ENCODE peak calls at places on chromosomes 12 and 14, in nine cellular contexts. S is ovary, P is IMR-90, U is transverse colon, R is brain microvascular endothelial cell, M is colonic mucosa, H is left ventricle myocardium inferior, J is lower leg skin, D is A549. K is an unnamed sample.

GRCh38 chr12:3003593-3003992 is 44.4 kb downstream of the TEAD4 start:
- DNase-seq in S (no peak), P (no peak), U (no peak), R (no peak), M (no peak), H (no peak), J (no peak), D (no peak), K (no peak)

GRCh38 chr12:50401383-50402155 is 884 bp downstream of the LARP4 start:
- DNase-seq in S (peak; percentile 14), P (peak; percentile 51), U (peak; percentile 13), R (no peak), M (peak; percentile 41), H (no peak), J (peak; percentile 82), D (peak; percentile 22), K (peak; percentile 68)

GRCh38 chr14:51539571-51540037 is 112.1 kb upstream of the FRMD6 start:
- DNase-seq in S (no peak), P (peak; percentile 92), U (no peak), R (peak; percentile 96), M (no peak), H (no peak), J (no peak), D (peak; percentile 59), K (peak; percentile 66)

GRCh38 chr12:53775478-53776145 is 23.8 kb upstream of the CISTR start:
- DNase-seq in S (peak; percentile 28), P (no peak), U (no peak), R (no peak), M (no peak), H (peak; percentile 24), J (no peak), D (no peak), K (no peak)

GRCh38 chr14:31510855-31511254 is 23.0 kb upstream of the GPR33 start:
- DNase-seq in S (no peak), P (no peak), U (no peak), R (no peak), M (no peak), H (no peak), J (no peak), D (no peak), K (no peak)

GRCh38 chr14:96051642-96052540 is 12.7 kb downstream of the C14orf132 start:
- DNase-seq in S (no peak), P (peak; percentile 8), U (no peak), R (no peak), M (no peak), H (no peak), J (peak; percentile 69), D (peak; percentile 27), K (no peak)

GRCh38 chr12:62632521-62632920 is 165.9 kb downstream of the MON2 start:
- DNase-seq in S (peak; percentile 44), P (no peak), U (peak; percentile 35), R (no peak), M (peak; percentile 38), H (peak; percentile 61), J (peak; percentile 89), D (no peak), K (peak; percentile 47)

GRCh38 chr12:104702565-104703139 is 245.9 kb downstream of the CHST11 start:
- DNase-seq in S (no peak), P (no peak), U (no peak), R (peak; percentile 57), M (peak; percentile 40), H (peak; percentile 63), J (peak; percentile 91), D (no peak), K (peak; percentile 29)

GRCh38 chr12:154058-154457 is 59.9 kb downstream of the SLC6A12 start:
- DNase-seq in S (no peak), P (no peak), U (no peak), R (no peak), M (no peak), H (no peak), J (no peak), D (no peak), K (no peak)

DNA sequence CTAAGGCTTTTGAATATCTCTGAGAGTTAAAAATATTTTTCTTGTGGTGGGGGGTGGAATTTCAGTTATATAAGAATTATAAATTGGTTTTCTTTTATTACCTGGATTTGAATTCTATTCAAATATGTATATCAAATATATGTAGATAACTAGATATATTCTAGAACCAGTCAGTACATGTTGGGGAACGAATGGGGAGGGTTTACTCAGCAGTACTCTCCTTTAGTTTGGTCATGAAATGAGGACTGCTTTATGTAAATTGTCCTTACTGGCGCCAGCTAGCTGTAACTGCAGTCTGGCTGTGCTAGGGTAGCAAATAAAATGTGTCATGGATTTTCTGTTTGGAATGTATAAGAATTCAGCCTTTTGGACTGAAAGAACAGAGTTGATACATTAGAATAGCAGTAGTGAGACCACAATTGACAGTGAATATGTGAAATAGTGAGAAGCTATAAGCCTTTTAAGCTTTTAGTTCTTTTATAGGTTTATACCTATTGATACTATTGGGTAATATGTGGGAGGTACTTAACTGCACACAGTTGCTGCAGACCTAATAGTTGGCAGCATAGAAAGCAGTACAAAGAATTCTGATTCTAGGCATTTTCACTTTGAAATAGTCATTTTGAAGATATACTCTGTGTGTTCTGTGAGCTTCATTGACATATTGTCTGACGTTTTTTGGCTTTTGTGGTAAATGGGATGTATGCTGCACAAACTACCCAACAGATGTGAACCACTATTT is 29.0 kb downstream of the ATF7IP start:
- DNase-seq in S (no peak), P (peak; percentile 84), U (no peak), R (peak; percentile 78), M (peak; percentile 40), H (no peak), J (no peak), D (peak; percentile 83), K (peak; percentile 83)
- TF ChIP-seq CTCF in S (no peak), P (peak; percentile 11), U (peak; percentile 3), R (peak; percentile 26), M (no peak), H (peak; percentile 44), J (no peak), D (no peak), K (no peak)

GRCh38 chr14:94400454-94400853 is 12.1 kb upstream of the SERPINA1 start:
- DNase-seq in S (no peak), P (no peak), U (no peak), R (peak; percentile 18), M (no peak), H (no peak), J (no peak), D (no peak), K (no peak)

GRCh38 chr14:94397279-94397898 is 9.0 kb upstream of the SERPINA1 start:
- DNase-seq in S (no peak), P (no peak), U (no peak), R (no peak), M (no peak), H (no peak), J (no peak), D (no peak), K (no peak)

GRCh38 chr14:94396628-94397210 is 8.3 kb upstream of the SERPINA1 start:
- DNase-seq in S (no peak), P (no peak), U (no peak), R (no peak), M (no peak), H (no peak), J (no peak), D (no peak), K (no peak)

GRCh38 chr14:94397899-94398479 is 9.6 kb upstream of the SERPINA1 start:
- DNase-seq in S (no peak), P (no peak), U (no peak), R (no peak), M (no peak), H (no peak), J (no peak), D (no peak), K (no peak)

DNA sequence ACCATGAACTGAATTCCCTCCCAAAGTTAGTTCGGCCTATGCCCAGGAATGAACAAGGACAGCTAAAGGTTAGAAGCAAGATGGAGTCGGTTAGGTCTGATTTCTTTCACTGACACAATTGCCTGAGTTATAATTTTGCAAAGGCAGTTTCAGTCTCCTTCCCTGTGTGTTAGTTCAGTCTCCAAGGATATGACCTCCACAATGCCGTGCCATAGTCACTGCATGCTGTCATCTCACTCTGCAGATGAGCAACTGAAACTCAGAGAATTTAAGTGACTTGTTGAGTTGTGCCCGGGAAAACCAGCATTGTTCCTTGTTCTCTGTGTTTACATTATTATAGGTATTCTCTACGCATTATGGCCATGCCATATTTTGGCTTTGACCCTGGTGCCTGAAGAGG is 10.1 kb upstream of the SERPINA1 start:
- DNase-seq in S (no peak), P (no peak), U (no peak), R (no peak), M (no peak), H (no peak), J (no peak), D (no peak), K (no peak)
- H3K4me3 ChIP-seq in S (no peak overlapping the region), P (no peak overlapping the region), U (no peak overlapping the region), R (no peak overlapping the region), M (no peak overlapping the region), H (no peak overlapping the region), J (no peak overlapping the region), D (no peak overlapping the region), K (no peak overlapping the region)

DNA sequence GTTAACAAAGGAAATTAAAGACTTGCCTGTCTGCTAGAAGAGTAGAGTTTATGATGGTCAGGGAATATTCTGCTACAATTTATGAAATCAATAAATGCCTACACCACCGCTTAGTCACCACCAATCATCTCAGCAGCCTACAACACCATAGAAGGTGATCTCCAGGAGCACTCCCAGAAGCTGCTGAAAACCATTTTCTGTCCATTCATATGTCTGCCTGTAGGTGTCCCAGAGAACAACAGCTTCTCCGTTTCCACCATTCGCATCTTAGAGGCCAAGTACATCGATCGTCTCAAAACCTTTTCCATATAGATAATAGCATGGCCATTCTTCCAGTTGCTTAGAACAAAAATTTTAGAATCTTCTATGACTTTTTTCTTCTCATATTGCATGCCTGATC is 303.4 kb downstream of the KCNC2 start:
- DNase-seq in S (no peak), P (no peak), U (no peak), R (no peak), M (no peak), H (no peak), J (no peak), D (peak; percentile 36), K (no peak)
- TF ChIP-seq CTCF in S (no peak), P (no peak), U (no peak), R (peak; percentile 34), M (no peak), H (no peak), J (no peak), D (no peak), K (no peak)

DNA sequence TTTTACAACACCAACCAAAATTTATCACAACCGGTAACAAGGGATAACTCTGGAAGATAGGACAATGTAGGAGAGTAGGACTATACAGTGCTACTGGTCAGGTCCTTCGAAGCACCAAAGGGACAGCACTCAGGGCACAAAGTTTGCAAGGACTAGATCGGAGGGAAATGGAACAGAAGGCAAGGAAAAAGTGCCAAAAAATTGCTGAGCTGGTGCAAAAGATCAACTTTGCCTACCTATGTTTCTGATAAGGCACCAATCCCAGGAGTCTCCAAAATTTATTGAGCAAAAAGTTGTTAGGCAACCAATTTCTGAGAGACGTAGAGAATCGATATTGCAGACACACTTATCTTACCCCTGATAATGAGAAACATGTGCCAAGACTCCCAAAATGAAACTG is 160.0 kb upstream of the PLEKHA5 start:
- DNase-seq in S (no peak), P (no peak), U (no peak), R (no peak), M (no peak), H (no peak), J (no peak), D (no peak), K (no peak)
- H3K4me3 ChIP-seq in S (no peak overlapping the region), P (no peak overlapping the region), U (no peak overlapping the region), R (no peak overlapping the region), M (no peak overlapping the region), H (no peak overlapping the region), J (no peak overlapping the region), D (no peak overlapping the region), K (no peak overlapping the region)